ENCODE peak calls at places on chromosomes 4 and X, in nine cellular contexts. J is BJ; S is GM04503; I is progenitor cell of endocrine pancreas; P is central memory CD8-positive, alpha-beta T cell; D is NCI-H345; U is GM13977; V is PC-9; A is NCI-H510A. Y is an unnamed sample.
A peak's percentile ranks its signal among the peaks of the same experiment; 100 is the strongest.

GRCh38 chrX:149541521-149542047 is 772 bp downstream of the EOLA1 start:
- DNase-seq in J (no peak), S (no peak), I (no peak), P (no peak), D (no peak), U (no peak), V (no peak), A (no peak), Y (no peak)

GRCh38 chrX:24471808-24472207 is 6.7 kb downstream of the PDK3 start:
- DNase-seq in J (no peak), S (no peak), I (no peak), P (no peak), D (no peak), U (no peak), V (no peak), A (no peak), Y (no peak)

GRCh38 chr4:151340751-151341385 is 15.5 kb upstream of the SH3D19 start:
- DNase-seq in J (no peak), S (no peak), I (no peak), P (no peak), D (no peak), U (no peak), V (no peak), A (no peak), Y (no peak)

GRCh38 chr4:70838400-70838971 is 1.2 kb downstream of the GRSF1 start:
- DNase-seq in J (no peak), S (no peak), I (no peak), P (no peak), D (no peak), U (no peak), V (no peak), A (no peak), Y (no peak)

GRCh38 chrX:54246866-54247265 is 63.8 kb upstream of the FAM120C start:
- DNase-seq in J (no peak), S (peak; percentile 8), I (no peak), P (no peak), D (no peak), U (no peak), V (no peak), A (no peak), Y (no peak)

GRCh38 chrX:109399831-109400230 is 82.1 kb downstream of the GUCY2F start:
- DNase-seq in J (no peak), S (no peak), I (no peak), P (no peak), D (no peak), U (no peak), V (no peak), A (no peak), Y (no peak)

GRCh38 chrX:39759526-39760224 is 338.1 kb downstream of the BCOR start:
- DNase-seq in J (no peak), S (no peak), I (no peak), P (no peak), D (peak; percentile 20), U (no peak), V (no peak), A (no peak), Y (no peak)

GRCh38 chr4:31674313-31674947 is 954.3 kb downstream of the PCDH7 start:
- DNase-seq in J (no peak), S (no peak), I (no peak), P (no peak), D (no peak), U (peak; percentile 26), V (no peak), A (no peak), Y (no peak)

Y was measured in cortex of kidney.